ENCODE peak calls at places on chromosomes 12 and 14, in six cellular contexts. One of them, this sample, is unnamed.

GRCh38 chr12:71589478-71589881 is 74.2 kb downstream of the ZFC3H1 start:
- DNase-seq in GM23248: peak; percentile 37
- DNase-seq in nucleus accumbens: no peak
- DNase-seq in left colon: no peak
- DNase-seq in RPMI7951: no peak
- DNase-seq in cerebellum: no peak
- DNase-seq in this sample: no peak

GRCh38 chr12:66014818-66015217 is 115.7 kb downstream of the LLPH start:
- DNase-seq in GM23248: peak; percentile 24
- DNase-seq in nucleus accumbens: no peak
- DNase-seq in left colon: no peak
- DNase-seq in RPMI7951: no peak
- DNase-seq in cerebellum: no peak
- DNase-seq in this sample: no peak

GRCh38 chr12:49345048-49345839 is 1.4 kb upstream of the DNAJC22 start:
- DNase-seq in GM23248: peak; percentile 60
- DNase-seq in nucleus accumbens: no peak
- DNase-seq in left colon: peak; percentile 48
- DNase-seq in RPMI7951: no peak
- DNase-seq in cerebellum: peak; percentile 15
- DNase-seq in this sample: peak; percentile 24

GRCh38 chr14:105026789-105027563 is 6.1 kb upstream of the CDCA4 start:
- DNase-seq in GM23248: peak; percentile 46
- DNase-seq in nucleus accumbens: no peak
- DNase-seq in left colon: no peak
- DNase-seq in RPMI7951: peak; percentile 70
- DNase-seq in cerebellum: no peak
- DNase-seq in this sample: no peak

GRCh38 chr14:22475381-22475780 is 113.6 kb downstream of the DAD1 start:
- DNase-seq in GM23248: no peak
- DNase-seq in nucleus accumbens: no peak
- DNase-seq in left colon: no peak
- DNase-seq in RPMI7951: peak; percentile 51
- DNase-seq in cerebellum: no peak
- DNase-seq in this sample: no peak

GRCh38 chr14:61526405-61527312 is 168.7 kb upstream of the HIF1A start:
- DNase-seq in GM23248: peak; percentile 3
- DNase-seq in nucleus accumbens: no peak
- DNase-seq in left colon: no peak
- DNase-seq in RPMI7951: peak; percentile 53
- DNase-seq in cerebellum: peak; percentile 24
- DNase-seq in this sample: no peak

GRCh38 chr14:20617138-20618003 is 24.1 kb downstream of the OR6S1 start:
- DNase-seq in GM23248: no peak
- DNase-seq in nucleus accumbens: no peak
- DNase-seq in left colon: no peak
- DNase-seq in RPMI7951: no peak
- DNase-seq in cerebellum: no peak
- DNase-seq in this sample: no peak

GRCh38 chr12:11695321-11695720 is 45.8 kb downstream of the ETV6 start:
- DNase-seq in GM23248: peak; percentile 88
- DNase-seq in nucleus accumbens: no peak
- DNase-seq in left colon: no peak
- DNase-seq in RPMI7951: peak; percentile 21
- DNase-seq in cerebellum: no peak
- DNase-seq in this sample: no peak

GRCh38 chr14:64233791-64234190 is 60.4 kb downstream of the ESR2 start:
- DNase-seq in GM23248: no peak
- DNase-seq in nucleus accumbens: no peak
- DNase-seq in left colon: no peak
- DNase-seq in RPMI7951: no peak
- DNase-seq in cerebellum: no peak
- DNase-seq in this sample: no peak

GRCh38 chr14:94636744-94637412 is 24.7 kb downstream of the SERPINA3 start:
- DNase-seq in GM23248: peak; percentile 23
- DNase-seq in nucleus accumbens: no peak
- DNase-seq in left colon: no peak
- DNase-seq in RPMI7951: no peak
- DNase-seq in cerebellum: no peak
- DNase-seq in this sample: no peak

GRCh38 chr14:90561920-90562319 is 165.1 kb downstream of the CALM1 start:
- DNase-seq in GM23248: no peak
- DNase-seq in nucleus accumbens: no peak
- DNase-seq in left colon: no peak
- DNase-seq in RPMI7951: no peak
- DNase-seq in cerebellum: no peak
- DNase-seq in this sample: no peak

GRCh38 chr12:22740656-22741350 is 115.8 kb downstream of the ETNK1 start:
- DNase-seq in GM23248: no peak
- DNase-seq in nucleus accumbens: no peak
- DNase-seq in left colon: no peak
- DNase-seq in RPMI7951: peak; percentile 10
- DNase-seq in cerebellum: no peak
- DNase-seq in this sample: no peak

GRCh38 chr14:34035177-34035933 is 84.5 kb upstream of the EGLN3 start:
- DNase-seq in GM23248: no peak
- DNase-seq in nucleus accumbens: no peak
- DNase-seq in left colon: peak; percentile 82
- DNase-seq in RPMI7951: peak; percentile 21
- DNase-seq in cerebellum: no peak
- DNase-seq in this sample: peak; percentile 65

GRCh38 chr14:87690076-87690661 is 302.8 kb downstream of the GALC start:
- DNase-seq in GM23248: no peak
- DNase-seq in nucleus accumbens: no peak
- DNase-seq in left colon: no peak
- DNase-seq in RPMI7951: no peak
- DNase-seq in cerebellum: no peak
- DNase-seq in this sample: no peak

GRCh38 chr12:74337951-74338350 is 199.7 kb upstream of the ATXN7L3B start:
- DNase-seq in GM23248: peak; percentile 5
- DNase-seq in nucleus accumbens: no peak
- DNase-seq in left colon: no peak
- DNase-seq in RPMI7951: peak; percentile 13
- DNase-seq in cerebellum: no peak
- DNase-seq in this sample: no peak

GRCh38 chr14:25381498-25381897 is 331.6 kb upstream of the STXBP6 start:
- DNase-seq in GM23248: peak; percentile 27
- DNase-seq in nucleus accumbens: no peak
- DNase-seq in left colon: no peak
- DNase-seq in RPMI7951: peak; percentile 21
- DNase-seq in cerebellum: no peak
- DNase-seq in this sample: no peak

GRCh38 chr12:118645219-118645618 is 268.9 kb downstream of the SUDS3 start:
- DNase-seq in GM23248: peak; percentile 0
- DNase-seq in nucleus accumbens: no peak
- DNase-seq in left colon: peak; percentile 29
- DNase-seq in RPMI7951: no peak
- DNase-seq in cerebellum: no peak
- DNase-seq in this sample: no peak

GRCh38 chr14:94114589-94115067 is 4.1 kb downstream of the IFI27 start:
- DNase-seq in GM23248: no peak
- DNase-seq in nucleus accumbens: no peak
- DNase-seq in left colon: no peak
- DNase-seq in RPMI7951: no peak
- DNase-seq in cerebellum: no peak
- DNase-seq in this sample: no peak

GRCh38 chr14:101950516-101951215 is 13.7 kb upstream of the DYNC1H1 start:
- DNase-seq in GM23248: no peak
- DNase-seq in nucleus accumbens: no peak
- DNase-seq in left colon: no peak
- DNase-seq in RPMI7951: no peak
- DNase-seq in cerebellum: no peak
- DNase-seq in this sample: no peak

GRCh38 chr12:20350495-20350894 is 17.8 kb upstream of the PDE3A start:
- DNase-seq in GM23248: peak; percentile 77
- DNase-seq in nucleus accumbens: no peak
- DNase-seq in left colon: no peak
- DNase-seq in RPMI7951: no peak
- DNase-seq in cerebellum: no peak
- DNase-seq in this sample: no peak

GRCh38 chr12:79374543-79374942 is 316.2 kb downstream of the PAWR start:
- DNase-seq in GM23248: peak; percentile 10
- DNase-seq in nucleus accumbens: no peak
- DNase-seq in left colon: no peak
- DNase-seq in RPMI7951: no peak
- DNase-seq in cerebellum: no peak
- DNase-seq in this sample: no peak

GRCh38 chr14:90607141-90607540 is 209.1 kb downstream of the TTC7B start:
- DNase-seq in GM23248: no peak
- DNase-seq in nucleus accumbens: no peak
- DNase-seq in left colon: no peak
- DNase-seq in RPMI7951: no peak
- DNase-seq in cerebellum: peak; percentile 81
- DNase-seq in this sample: no peak

GRCh38 chr12:74401966-74402365 is 135.7 kb upstream of the ATXN7L3B start:
- DNase-seq in GM23248: no peak
- DNase-seq in nucleus accumbens: no peak
- DNase-seq in left colon: no peak
- DNase-seq in RPMI7951: no peak
- DNase-seq in cerebellum: no peak
- DNase-seq in this sample: no peak

GRCh38 chr14:61766136-61766535 is 3.9 kb downstream of the SNAPC1 start:
- DNase-seq in GM23248: no peak
- DNase-seq in nucleus accumbens: no peak
- DNase-seq in left colon: no peak
- DNase-seq in RPMI7951: no peak
- DNase-seq in cerebellum: no peak
- DNase-seq in this sample: no peak

GRCh38 chr12:113365639-113366395 is 7.4 kb downstream of the PLBD2 start:
- DNase-seq in GM23248: no peak
- DNase-seq in nucleus accumbens: no peak
- DNase-seq in left colon: no peak
- DNase-seq in RPMI7951: no peak
- DNase-seq in cerebellum: no peak
- DNase-seq in this sample: no peak

GRCh38 chr12:54331-54730 is 12.2 kb upstream of the IQSEC3 start:
- DNase-seq in GM23248: no peak
- DNase-seq in nucleus accumbens: no peak
- DNase-seq in left colon: no peak
- DNase-seq in RPMI7951: no peak
- DNase-seq in cerebellum: no peak
- DNase-seq in this sample: no peak

GRCh38 chr14:104545151-104545931 is 34.2 kb upstream of the C14orf180 start:
- DNase-seq in GM23248: no peak
- DNase-seq in nucleus accumbens: peak; percentile 78
- DNase-seq in left colon: no peak
- DNase-seq in RPMI7951: no peak
- DNase-seq in cerebellum: peak; percentile 52
- DNase-seq in this sample: no peak

GRCh38 chr12:31896514-31897039 is 62.6 kb upstream of the RESF1 start:
- DNase-seq in GM23248: no peak
- DNase-seq in nucleus accumbens: no peak
- DNase-seq in left colon: peak; percentile 61
- DNase-seq in RPMI7951: peak; percentile 90
- DNase-seq in cerebellum: no peak
- DNase-seq in this sample: peak; percentile 73

GRCh38 chr14:105053996-105054395 is 11.2 kb downstream of the GPR132 start:
- DNase-seq in GM23248: no peak
- DNase-seq in nucleus accumbens: no peak
- DNase-seq in left colon: no peak
- DNase-seq in RPMI7951: no peak
- DNase-seq in cerebellum: no peak
- DNase-seq in this sample: no peak

GRCh38 chr12:90854136-90854689 is 100.8 kb downstream of the CCER1 start:
- DNase-seq in GM23248: peak; percentile 74
- DNase-seq in nucleus accumbens: peak; percentile 12
- DNase-seq in left colon: peak; percentile 9
- DNase-seq in RPMI7951: peak; percentile 43
- DNase-seq in cerebellum: peak; percentile 50
- DNase-seq in this sample: no peak

GRCh38 chr14:96053600-96054381 is 14.6 kb downstream of the C14orf132 start:
- DNase-seq in GM23248: peak; percentile 100
- DNase-seq in nucleus accumbens: peak; percentile 61
- DNase-seq in left colon: peak; percentile 10
- DNase-seq in RPMI7951: peak; percentile 99
- DNase-seq in cerebellum: peak; percentile 90
- DNase-seq in this sample: peak; percentile 41

GRCh38 chr12:49643961-49644619 is 20.7 kb downstream of the PRPF40B start:
- DNase-seq in GM23248: no peak
- DNase-seq in nucleus accumbens: no peak
- DNase-seq in left colon: no peak
- DNase-seq in RPMI7951: no peak
- DNase-seq in cerebellum: no peak
- DNase-seq in this sample: no peak

GRCh38 chr14:53715390-53715730 is 241.3 kb downstream of the BMP4 start:
- DNase-seq in GM23248: peak; percentile 59
- DNase-seq in nucleus accumbens: no peak
- DNase-seq in left colon: no peak
- DNase-seq in RPMI7951: peak; percentile 70
- DNase-seq in cerebellum: peak; percentile 50
- DNase-seq in this sample: no peak

GRCh38 chr12:72442217-72442616 is 170.0 kb downstream of the TRHDE start:
- DNase-seq in GM23248: no peak
- DNase-seq in nucleus accumbens: no peak
- DNase-seq in left colon: no peak
- DNase-seq in RPMI7951: no peak
- DNase-seq in cerebellum: no peak
- DNase-seq in this sample: no peak

GRCh38 chr14:77140937-77141591 is 527 bp downstream of the ZDHHC22 start:
- DNase-seq in GM23248: peak; percentile 56
- DNase-seq in nucleus accumbens: no peak
- DNase-seq in left colon: no peak
- DNase-seq in RPMI7951: no peak
- DNase-seq in cerebellum: no peak
- DNase-seq in this sample: no peak

GRCh38 chr12:44465139-44465538 is 411.0 kb downstream of the NELL2 start:
- DNase-seq in GM23248: no peak
- DNase-seq in nucleus accumbens: no peak
- DNase-seq in left colon: no peak
- DNase-seq in RPMI7951: no peak
- DNase-seq in cerebellum: no peak
- DNase-seq in this sample: no peak

GRCh38 chr12:106883421-106883820 is 72.3 kb upstream of the TMEM263 start:
- DNase-seq in GM23248: peak; percentile 32
- DNase-seq in nucleus accumbens: no peak
- DNase-seq in left colon: no peak
- DNase-seq in RPMI7951: no peak
- DNase-seq in cerebellum: no peak
- DNase-seq in this sample: no peak

GRCh38 chr12:15131462-15131861 is 89.8 kb downstream of the RERG start:
- DNase-seq in GM23248: peak; percentile 80
- DNase-seq in nucleus accumbens: no peak
- DNase-seq in left colon: no peak
- DNase-seq in RPMI7951: peak; percentile 62
- DNase-seq in cerebellum: no peak
- DNase-seq in this sample: no peak

GRCh38 chr14:104517867-104518266 is 61.7 kb upstream of the C14orf180 start:
- DNase-seq in GM23248: no peak
- DNase-seq in nucleus accumbens: no peak
- DNase-seq in left colon: no peak
- DNase-seq in RPMI7951: no peak
- DNase-seq in cerebellum: no peak
- DNase-seq in this sample: no peak